ENCODE peak calls at places on chromosomes 1 and 21, in eight cellular contexts. K is mesendoderm; Y is A549; M is uterus; I is CD8-positive, alpha-beta memory T cell; J is HCT116; N is left ventricle myocardium inferior; P is tibial artery. V is an unnamed sample.

GRCh38 chr1:2252423-2252822 is 24.3 kb downstream of the SKI start:
- DNase-seq in K (no peak), Y (no peak), M (no peak), I (no peak), J (no peak), N (no peak), P (no peak), V (no peak)

GRCh38 chr1:109726007-109726406 is 14.0 kb downstream of the GSTM5 start:
- DNase-seq in K (no peak), Y (no peak), M (no peak), I (no peak), J (no peak), N (no peak), P (no peak), V (no peak)

GRCh38 chr1:151251656-151252470 is 2.7 kb upstream of the PSMD4 start:
- DNase-seq in K (peak), Y (peak), M (peak), I (peak), J (peak), N (peak), P (peak), V (peak)

GRCh38 chr1:43651188-43651587 is 1.2 kb downstream of the KDM4A start:
- DNase-seq in K (no peak), Y (no peak), M (no peak), I (no peak), J (no peak), N (no peak), P (no peak), V (no peak)

GRCh38 chr1:236835491-236835890 is 40.4 kb downstream of the MTR start:
- DNase-seq in K (peak), Y (no peak), M (no peak), I (no peak), J (no peak), N (no peak), P (no peak), V (no peak)

GRCh38 chr1:161260939-161261858 is 2.7 kb downstream of the PCP4L1 start:
- DNase-seq in K (no peak), Y (no peak), M (no peak), I (no peak), J (no peak), N (no peak), P (no peak), V (no peak)

GRCh38 chr1:5620997-5621396 is 371.2 kb downstream of the NPHP4 start:
- DNase-seq in K (peak), Y (peak), M (no peak), I (no peak), J (peak), N (no peak), P (no peak), V (peak)

GRCh38 chr1:169529068-169529642 is 43.4 kb upstream of the SLC19A2 start:
- DNase-seq in K (peak), Y (no peak), M (no peak), I (no peak), J (peak), N (no peak), P (no peak), V (no peak)

GRCh38 chr1:1893291-1893985 is 2.6 kb upstream of the GNB1 start:
- DNase-seq in K (no peak), Y (no peak), M (no peak), I (no peak), J (no peak), N (no peak), P (no peak), V (no peak)

GRCh38 chr1:166064324-166064926 is 102.4 kb downstream of the FAM78B start:
- DNase-seq in K (peak), Y (no peak), M (no peak), I (no peak), J (no peak), N (no peak), P (no peak), V (no peak)

GRCh38 chr1:30888391-30888790 is 20.2 kb downstream of the SDC3 start:
- DNase-seq in K (no peak), Y (no peak), M (peak), I (no peak), J (no peak), N (peak), P (peak), V (peak)

GRCh38 chr1:182149411-182149965 is 88.0 kb upstream of the ZNF648 start:
- DNase-seq in K (peak), Y (no peak), M (peak), I (no peak), J (no peak), N (no peak), P (peak), V (peak)

GRCh38 chr21:38165466-38166213 is 91.2 kb upstream of the KCNJ15 start:
- DNase-seq in K (no peak), Y (no peak), M (no peak), I (no peak), J (no peak), N (no peak), P (no peak), V (peak)

GRCh38 chr1:4585216-4585615 is 69.2 kb upstream of the AJAP1 start:
- DNase-seq in K (peak), Y (peak), M (no peak), I (peak), J (no peak), N (no peak), P (no peak), V (no peak)

GRCh38 chr1:224632921-224633321 is 16.8 kb downstream of the CNIH3 start:
- DNase-seq in K (peak), Y (no peak), M (no peak), I (no peak), J (no peak), N (no peak), P (no peak), V (peak)

GRCh38 chr21:29436143-29436542 is 137.4 kb downstream of the BACH1 start:
- DNase-seq in K (no peak), Y (no peak), M (no peak), I (peak), J (no peak), N (peak), P (no peak), V (no peak)

GRCh38 chr1:27773732-27774445 is 870 bp downstream of the STX12 start:
- DNase-seq in K (peak), Y (no peak), M (no peak), I (peak), J (no peak), N (no peak), P (no peak), V (no peak)

GRCh38 chr1:224226849-224227502 is 43.9 kb downstream of the DEGS1 start:
- DNase-seq in K (no peak), Y (no peak), M (no peak), I (no peak), J (no peak), N (no peak), P (no peak), V (no peak)

GRCh38 chr21:40548134-40548533 is 298.8 kb downstream of the DSCAM start:
- DNase-seq in K (peak), Y (no peak), M (no peak), I (no peak), J (no peak), N (no peak), P (no peak), V (no peak)

GRCh38 chr1:115469703-115470476 is 131.8 kb upstream of the NGF start:
- DNase-seq in K (peak), Y (peak), M (peak), I (peak), J (peak), N (peak), P (no peak), V (peak)

GRCh38 chr21:41640756-41641509 is 125.9 kb downstream of the RIPK4 start:
- DNase-seq in K (peak), Y (peak), M (peak), I (no peak), J (no peak), N (no peak), P (no peak), V (no peak)

GRCh38 chr1:5720045-5720444 is 272.2 kb downstream of the NPHP4 start:
- DNase-seq in K (no peak), Y (no peak), M (no peak), I (no peak), J (no peak), N (no peak), P (no peak), V (no peak)

GRCh38 chr1:156920233-156921052 is at the start of gene LRRC71:
- DNase-seq in K (peak), Y (peak), M (peak), I (peak), J (peak), N (peak), P (peak), V (peak)

GRCh38 chr1:203754455-203754864 is 10.5 kb upstream of the LAX1 start:
- DNase-seq in K (no peak), Y (no peak), M (no peak), I (peak), J (no peak), N (no peak), P (no peak), V (no peak)

GRCh38 chr1:3741566-3742438 is 10.4 kb upstream of the CCDC27 start:
- DNase-seq in K (no peak), Y (no peak), M (no peak), I (no peak), J (no peak), N (no peak), P (no peak), V (no peak)

GRCh38 chr1:9960705-9961562 is 17.7 kb downstream of the NMNAT1 start:
- DNase-seq in K (no peak), Y (no peak), M (no peak), I (no peak), J (no peak), N (no peak), P (no peak), V (peak)
- H3K27ac ChIP-seq in K (no peak), Y (no peak), M (no peak), I (no peak), J (no peak), N (no peak), P (no peak), V (peak)

DNA sequence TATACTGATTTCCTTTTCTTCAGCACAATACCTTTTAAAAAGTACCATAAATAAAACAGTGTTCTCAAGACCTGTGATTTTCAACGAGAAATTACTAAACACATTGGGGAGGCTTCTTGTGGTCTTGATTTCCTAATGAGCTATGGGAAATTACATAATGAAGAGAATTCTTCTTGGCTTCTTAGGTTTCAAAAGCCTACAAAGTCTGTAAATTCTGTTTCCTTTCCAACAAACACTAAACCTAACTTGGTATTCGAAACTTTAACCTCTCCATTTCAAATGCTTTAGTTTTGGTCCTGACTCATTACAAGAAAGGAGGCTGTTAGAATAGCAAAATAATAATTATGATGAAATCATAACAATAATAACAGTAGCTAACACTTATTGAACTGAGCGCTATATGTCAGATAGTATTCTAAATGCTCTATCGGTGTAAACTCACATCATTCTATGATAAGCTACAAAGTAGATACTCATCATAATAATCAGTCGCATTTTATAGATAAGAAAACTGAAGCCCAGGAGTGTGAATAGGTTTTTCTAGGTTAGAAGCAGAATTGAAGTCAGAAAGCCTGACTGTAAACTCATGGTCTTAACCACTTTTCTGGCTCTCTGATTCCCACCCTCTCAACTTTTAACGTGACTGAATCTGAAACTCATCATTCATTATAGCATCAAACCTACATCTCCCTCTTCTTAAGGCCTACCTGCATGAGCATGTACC is 486.7 kb downstream of the SMYD3 start:
- DNase-seq in K (no peak), Y (no peak), M (no peak), I (no peak), J (no peak), N (no peak), P (no peak), V (no peak)
- H3K4me3 ChIP-seq in K (no peak), Y (no peak), M (no peak), I (no peak), J (no peak), N (no peak), P (no peak), V (no peak)

DNA sequence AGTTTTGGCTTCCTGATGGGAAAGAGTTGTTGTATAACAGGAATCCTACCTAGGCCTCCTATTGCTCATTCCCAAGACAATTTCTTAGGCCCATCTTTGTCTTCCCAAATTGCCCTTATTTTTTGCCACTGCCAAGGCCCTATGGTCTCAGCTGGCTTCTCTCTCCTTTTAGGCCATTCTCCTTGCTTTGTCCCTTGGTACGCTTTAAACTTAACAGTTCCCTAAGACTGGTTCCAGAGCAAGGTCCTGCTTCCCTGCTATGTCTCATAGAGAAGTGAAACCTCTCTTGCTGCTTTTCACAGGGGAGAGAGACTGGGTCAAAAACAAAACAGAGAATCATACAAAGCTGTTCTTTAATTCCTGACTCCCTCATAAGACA is 77.1 kb downstream of the XCL2 start:
- DNase-seq in K (no peak), Y (no peak), M (no peak), I (no peak), J (no peak), N (no peak), P (no peak), V (no peak)
- H3K27ac ChIP-seq in K (no peak), Y (no peak), M (peak), I (no peak), J (no peak), N (no peak), P (no peak), V (peak)

GRCh38 chr1:231499148-231499763 is 29.2 kb upstream of the TSNAX start:
- DNase-seq in K (no peak), Y (no peak), M (no peak), I (no peak), J (no peak), N (no peak), P (no peak), V (no peak)

GRCh38 chr1:231497629-231498152 is 30.8 kb upstream of the TSNAX start:
- DNase-seq in K (no peak), Y (no peak), M (no peak), I (no peak), J (no peak), N (no peak), P (no peak), V (no peak)

DNA sequence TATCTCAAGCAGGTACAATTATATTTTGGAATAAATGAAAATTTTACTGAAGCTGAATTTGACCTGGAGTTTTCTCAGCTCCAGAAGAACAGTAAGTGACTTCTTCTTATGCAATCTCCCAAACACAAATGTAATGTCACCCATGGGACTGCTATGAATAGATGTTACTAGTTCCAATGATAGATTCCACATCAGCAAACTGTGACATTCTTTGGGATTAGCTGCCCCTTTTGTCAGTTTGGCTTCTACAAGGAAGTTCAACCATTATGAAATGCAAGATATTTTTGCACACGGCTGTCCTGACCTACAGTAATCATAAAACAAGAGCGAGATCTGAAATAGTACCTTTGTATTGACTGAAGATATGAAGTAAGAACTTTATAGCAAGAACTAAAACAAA is 27.8 kb upstream of the TSNAX start:
- DNase-seq in K (no peak), Y (no peak), M (no peak), I (no peak), J (no peak), N (no peak), P (no peak), V (no peak)
- H3K4me3 ChIP-seq in K (no peak), Y (no peak), M (no peak), I (no peak), J (no peak), N (no peak), P (no peak), V (no peak)

GRCh38 chr1:32992489-32993214 is 28.0 kb upstream of the RNF19B start:
- DNase-seq in K (peak), Y (peak), M (peak), I (no peak), J (peak), N (peak), P (peak), V (peak)
- H3K27ac ChIP-seq in K (no peak), Y (peak), M (no peak), I (no peak), J (peak), N (peak), P (peak), V (no peak)

DNA sequence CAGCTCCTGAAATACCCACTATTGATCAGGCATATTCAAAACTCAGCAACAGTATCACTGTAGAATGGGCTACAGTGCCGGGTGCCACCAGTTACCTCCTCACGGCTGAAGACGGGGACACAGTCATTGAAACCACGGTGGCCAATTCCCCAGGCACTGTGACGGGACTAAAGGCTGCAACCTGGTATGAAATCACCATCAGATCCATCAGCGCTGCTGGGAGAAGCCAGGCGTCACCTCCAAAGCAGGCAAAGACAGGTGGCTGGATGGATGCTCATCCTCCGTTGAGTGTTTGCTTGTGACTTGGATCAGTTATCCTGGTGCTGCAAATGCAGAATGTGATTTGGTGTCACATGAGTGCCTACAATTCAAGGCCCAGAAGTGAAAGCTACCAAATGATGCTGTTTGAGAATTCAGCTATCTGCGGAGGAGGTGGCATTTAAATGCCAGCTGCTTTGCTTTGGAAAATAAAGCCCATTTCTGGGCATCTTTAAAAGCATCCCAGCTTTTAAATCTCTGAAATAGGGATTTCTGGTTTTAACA is 5.1 kb downstream of the FNDC7 start:
- DNase-seq in K (no peak), Y (no peak), M (no peak), I (no peak), J (no peak), N (no peak), P (no peak), V (no peak)
- H3K4me3 ChIP-seq in K (no peak), Y (no peak), M (no peak), I (no peak), J (no peak), N (no peak), P (no peak), V (no peak)

GRCh38 chr1:55479970-55480369 is 264.8 kb upstream of the USP24 start:
- DNase-seq in K (no peak), Y (no peak), M (no peak), I (no peak), J (no peak), N (no peak), P (no peak), V (no peak)
- H3K27ac ChIP-seq in K (no peak), Y (peak), M (no peak), I (no peak), J (no peak), N (no peak), P (no peak), V (no peak)

V was measured in cardiac muscle cell.